ENCODE peak calls at places on chromosomes 5 and 9, in nine cellular contexts. Y is ascending aorta; U is NT2/D1; N is CD8-positive, alpha-beta memory T cell; V is adipocyte; P is PC-3; C is body of pancreas; H is neural progenitor cell; S is sigmoid colon. R is an unnamed sample.
A peak's percentile ranks its signal among the peaks of the same experiment; 100 is the strongest.

GRCh38 chr5:9775339-9775738 is 145.2 kb upstream of the TAS2R1 start:
- DNase-seq in Y (no peak), U (no peak), N (no peak), V (peak; percentile 9), P (peak; percentile 17), C (no peak), H (no peak), S (no peak), R (no peak)

GRCh38 chr9:125538092-125538473 is 168.9 kb downstream of the MAPKAP1 start:
- DNase-seq in Y (no peak), U (no peak), N (no peak), V (peak; percentile 93), P (peak; percentile 94), C (peak; percentile 64), H (no peak), S (no peak), R (no peak)

GRCh38 chr5:14277407-14278320 is 134.5 kb downstream of the TRIO start:
- DNase-seq in Y (no peak), U (no peak), N (no peak), V (no peak), P (no peak), C (no peak), H (no peak), S (no peak), R (no peak)

GRCh38 chr5:165393839-165394238 is 1888.4 kb downstream of the MAT2B start:
- DNase-seq in Y (no peak), U (no peak), N (no peak), V (no peak), P (no peak), C (no peak), H (no peak), S (no peak), R (no peak)

GRCh38 chr9:134365115-134365596 is 38.9 kb downstream of the RXRA start:
- DNase-seq in Y (no peak), U (no peak), N (no peak), V (no peak), P (no peak), C (no peak), H (no peak), S (no peak), R (no peak)

GRCh38 chr9:137439158-137439714 is 1.9 kb downstream of the ENTPD8 start:
- DNase-seq in Y (no peak), U (no peak), N (no peak), V (no peak), P (no peak), C (no peak), H (no peak), S (no peak), R (no peak)

GRCh38 chr5:59893061-59893435 is 478 bp downstream of the PDE4D start:
- DNase-seq in Y (no peak), U (no peak), N (no peak), V (no peak), P (no peak), C (no peak), H (peak; percentile 61), S (no peak), R (no peak)

GRCh38 chr5:110441035-110441434 is 285.4 kb downstream of the TMEM232 start:
- DNase-seq in Y (no peak), U (peak; percentile 40), N (no peak), V (peak; percentile 75), P (peak; percentile 67), C (no peak), H (peak; percentile 66), S (no peak), R (peak; percentile 10)

GRCh38 chr9:102551346-102551745 is 443.8 kb upstream of the CYLC2 start:
- DNase-seq in Y (no peak), U (no peak), N (no peak), V (no peak), P (no peak), C (no peak), H (no peak), S (no peak), R (no peak)

GRCh38 chr5:115392611-115393010 is 96.2 kb upstream of the CCDC112 start:
- DNase-seq in Y (no peak), U (no peak), N (no peak), V (peak; percentile 67), P (no peak), C (no peak), H (no peak), S (no peak), R (no peak)

GRCh38 chr5:142057697-142058056 is 44.9 kb upstream of the GNPDA1 start:
- DNase-seq in Y (no peak), U (no peak), N (no peak), V (no peak), P (peak; percentile 77), C (no peak), H (no peak), S (no peak), R (no peak)

GRCh38 chr5:91146905-91147600 is 236.1 kb downstream of the ARRDC3 start:
- DNase-seq in Y (no peak), U (no peak), N (no peak), V (peak; percentile 68), P (no peak), C (no peak), H (no peak), S (no peak), R (no peak)

GRCh38 chr9:35920004-35920658 is 10.8 kb downstream of the SPAAR start:
- DNase-seq in Y (no peak), U (no peak), N (no peak), V (no peak), P (no peak), C (no peak), H (no peak), S (no peak), R (no peak)

GRCh38 chr5:108102463-108102862 is 279.4 kb downstream of the FBXL17 start:
- DNase-seq in Y (no peak), U (no peak), N (no peak), V (peak; percentile 41), P (no peak), C (no peak), H (no peak), S (no peak), R (no peak)

GRCh38 chr5:68237715-68238114 is 22.2 kb downstream of the PIK3R1 start:
- DNase-seq in Y (no peak), U (no peak), N (no peak), V (no peak), P (no peak), C (no peak), H (no peak), S (no peak), R (no peak)
- H3K36me3 ChIP-seq in Y (no peaks in the 10 kb centered on the region), U (no peaks in the 10 kb centered on the region), N (no peaks in the 10 kb centered on the region), V (peaks cover 33% of the 10 kb centered on the region), P (no peaks in the 10 kb centered on the region), C (no peaks in the 10 kb centered on the region), H (no peaks in the 10 kb centered on the region), S (no peaks in the 10 kb centered on the region), R (peaks cover 4% of the 10 kb centered on the region)

GRCh38 chr5:119270121-119270565 is 85.7 kb upstream of the TNFAIP8 start:
- DNase-seq in Y (no peak), U (no peak), N (no peak), V (no peak), P (no peak), C (no peak), H (no peak), S (no peak), R (no peak)

GRCh38 chr5:119270955-119271757 is 84.7 kb upstream of the TNFAIP8 start:
- DNase-seq in Y (no peak), U (no peak), N (no peak), V (no peak), P (no peak), C (peak; percentile 38), H (no peak), S (no peak), R (no peak)

GRCh38 chr5:119274024-119274766 is 81.6 kb upstream of the TNFAIP8 start:
- DNase-seq in Y (no peak), U (no peak), N (no peak), V (no peak), P (peak; percentile 94), C (peak; percentile 38), H (no peak), S (no peak), R (no peak)

GRCh38 chr5:119273391-119273839 is 82.4 kb upstream of the TNFAIP8 start:
- DNase-seq in Y (no peak), U (no peak), N (no peak), V (no peak), P (no peak), C (no peak), H (no peak), S (no peak), R (peak; percentile 57)

DNA sequence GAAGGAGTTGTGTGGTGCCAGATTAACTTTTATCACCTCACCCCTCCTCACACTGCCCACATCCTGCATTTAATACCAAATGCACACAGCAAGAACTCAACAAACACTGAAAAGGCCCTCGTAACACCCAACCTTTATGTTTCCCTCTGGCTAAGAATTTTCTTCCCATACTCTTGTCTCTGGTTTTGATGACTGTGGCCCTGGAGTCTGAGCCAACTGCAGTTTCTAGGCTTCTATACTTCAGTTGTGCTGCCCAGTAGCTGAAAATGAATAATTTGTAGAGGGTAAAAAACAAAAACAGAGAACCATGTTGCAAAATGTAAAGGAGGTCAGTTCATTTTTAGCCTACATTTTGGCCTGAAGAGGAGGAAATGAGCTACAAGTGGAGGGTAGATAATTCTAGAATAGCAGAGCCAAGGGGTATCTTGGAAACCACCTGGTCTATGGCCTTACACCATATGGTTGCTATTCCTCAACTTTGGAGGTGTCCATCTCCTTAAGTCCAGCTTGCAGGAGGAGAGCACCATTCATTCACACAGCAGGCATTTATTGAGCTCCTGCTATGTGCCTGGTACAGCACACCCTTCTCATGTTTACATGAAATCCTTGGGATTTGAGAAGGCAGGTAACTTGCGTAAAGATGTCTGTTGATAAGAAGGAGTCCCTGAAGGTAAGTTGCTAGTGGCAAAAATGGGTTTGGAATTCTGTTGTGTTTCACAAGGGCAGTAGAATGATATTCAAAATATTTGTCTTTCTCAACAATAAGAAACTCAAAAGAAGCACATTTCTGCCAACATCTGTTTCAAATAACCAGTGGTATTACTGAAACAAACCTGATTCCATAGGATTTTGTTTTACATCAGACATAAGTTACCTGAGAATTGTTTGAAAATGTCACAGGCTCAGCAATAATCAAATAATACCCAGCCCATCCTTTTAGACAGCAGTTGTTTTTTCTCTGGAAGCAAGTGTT is 83.8 kb upstream of the TNFAIP8 start:
- DNase-seq in Y (no peak), U (no peak), N (no peak), V (peak; percentile 82), P (peak; percentile 62), C (no peak), H (no peak), S (no peak), R (peak; percentile 37)
- H3K4me1 ChIP-seq in Y (peaks cover 4% of the 10 kb centered on the region), U (no peaks in the 10 kb centered on the region), N (peaks cover 70% of the 10 kb centered on the region), V (peaks cover 62% of the 10 kb centered on the region), P (peaks cover 64% of the 10 kb centered on the region), C (peaks cover 64% of the 10 kb centered on the region), H (peaks cover 12% of the 10 kb centered on the region), S (peaks cover 39% of the 10 kb centered on the region), R (peaks cover 76% of the 10 kb centered on the region)

DNA sequence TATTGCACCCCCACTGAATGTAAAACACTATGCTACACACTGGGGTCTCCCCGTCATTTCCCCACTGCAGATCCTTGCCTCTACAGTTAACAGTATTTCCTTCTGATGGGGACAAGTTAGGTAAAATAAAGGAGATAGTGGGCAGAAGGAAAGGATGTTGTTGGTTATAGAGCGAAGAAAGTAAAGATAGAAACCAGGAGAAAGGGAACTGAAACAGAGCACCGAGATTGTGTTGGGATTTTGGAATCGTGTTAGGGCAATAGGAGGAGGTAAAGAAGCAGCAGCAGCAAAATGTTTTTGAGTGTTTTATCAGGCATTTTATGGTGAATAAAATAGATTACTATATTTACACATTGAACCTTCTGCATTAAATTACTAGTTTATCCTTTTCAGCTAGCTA is 60.0 kb downstream of the PAM start:
- DNase-seq in Y (no peak), U (no peak), N (no peak), V (no peak), P (no peak), C (no peak), H (no peak), S (no peak), R (no peak)
- H3K4me3 ChIP-seq in Y (no peak overlapping the region), U (no peak overlapping the region), N (no peak overlapping the region), V (peak overlapping the region; percentile 36), P (no peak overlapping the region), C (no peak overlapping the region), H (no peak overlapping the region), S (no peak overlapping the region), R (no peak overlapping the region)

GRCh38 chr9:124329393-124329792 is 71.6 kb downstream of the NEK6 start:
- DNase-seq in Y (no peak), U (no peak), N (no peak), V (no peak), P (no peak), C (no peak), H (no peak), S (no peak), R (no peak)
- H3K36me3 ChIP-seq in Y (peaks cover 58% of the 10 kb centered on the region), U (peaks cover 90% of the 10 kb centered on the region), N (no peaks in the 10 kb centered on the region), V (peaks cover 93% of the 10 kb centered on the region), P (no peaks in the 10 kb centered on the region), C (peaks cover 33% of the 10 kb centered on the region), H (no peaks in the 10 kb centered on the region), S (peaks cover 20% of the 10 kb centered on the region), R (no peaks in the 10 kb centered on the region)

R was measured in CD4-positive, CD25-positive, alpha-beta regulatory T cell.